ENCODE peak calls at places on chromosome 20, in four cellular contexts. One of them, this sample, is unnamed.

GRCh38 chr20:56003966-56004365 is 1.4 kb downstream of the CBLN4 start:
- DNase-seq in pancreas: peak; percentile 22
- DNase-seq in H7: peak; percentile 24
- DNase-seq in CD4-positive, alpha-beta memory T cell: no peak
- DNase-seq in this sample: no peak

GRCh38 chr20:41395669-41396664 is 29.3 kb upstream of the EMILIN3 start:
- DNase-seq in H7: peak; percentile 82
- DNase-seq in pancreas: no peak
- DNase-seq in CD4-positive, alpha-beta memory T cell: no peak
- DNase-seq in this sample: no peak

GRCh38 chr20:32626859-32627636 is 41.9 kb upstream of the NOL4L start:
- DNase-seq in pancreas: peak; percentile 61
- DNase-seq in H7: peak; percentile 74
- DNase-seq in CD4-positive, alpha-beta memory T cell: no peak
- DNase-seq in this sample: no peak

GRCh38 chr20:42027746-42028268 is 409.6 kb upstream of the CHD6 start:
- DNase-seq in H7: peak; percentile 5
- DNase-seq in pancreas: no peak
- DNase-seq in CD4-positive, alpha-beta memory T cell: no peak
- DNase-seq in this sample: no peak

GRCh38 chr20:20417891-20418676 is 50.2 kb downstream of the INSM1 start:
- DNase-seq in pancreas: no peak
- DNase-seq in CD4-positive, alpha-beta memory T cell: no peak
- DNase-seq in H7: no peak
- DNase-seq in this sample: no peak

GRCh38 chr20:37534401-37535157 is 6.9 kb upstream of the BLCAP start:
- DNase-seq in pancreas: no peak
- DNase-seq in CD4-positive, alpha-beta memory T cell: peak; percentile 51
- DNase-seq in H7: peak; percentile 67
- DNase-seq in this sample: peak; percentile 78

GRCh38 chr20:13535627-13536026 is 103.1 kb downstream of the TASP1 start:
- DNase-seq in H7: no peak
- DNase-seq in CD4-positive, alpha-beta memory T cell: no peak
- DNase-seq in pancreas: no peak
- DNase-seq in this sample: no peak

GRCh38 chr20:3222635-3223600 is 13.6 kb downstream of the ITPA start:
- DNase-seq in CD4-positive, alpha-beta memory T cell: no peak
- DNase-seq in pancreas: no peak
- DNase-seq in H7: peak; percentile 20
- DNase-seq in this sample: peak; percentile 45

GRCh38 chr20:35601021-35601973 is 14.3 kb upstream of the SPAG4 start:
- DNase-seq in pancreas: peak; percentile 83
- DNase-seq in CD4-positive, alpha-beta memory T cell: peak; percentile 83
- DNase-seq in H7: peak; percentile 93
- DNase-seq in this sample: peak; percentile 65

GRCh38 chr20:51529758-51530157 is 12.8 kb downstream of the NFATC2 start:
- DNase-seq in H7: no peak
- DNase-seq in CD4-positive, alpha-beta memory T cell: peak; percentile 88
- DNase-seq in pancreas: no peak
- DNase-seq in this sample: no peak

GRCh38 chr20:55668659-55669058 is 336.7 kb downstream of the CBLN4 start:
- DNase-seq in H7: no peak
- DNase-seq in CD4-positive, alpha-beta memory T cell: no peak
- DNase-seq in pancreas: no peak
- DNase-seq in this sample: no peak

GRCh38 chr20:18739785-18740184 is 73.8 kb upstream of the SCP2D1 start:
- DNase-seq in pancreas: no peak
- DNase-seq in H7: peak; percentile 56
- DNase-seq in CD4-positive, alpha-beta memory T cell: no peak
- DNase-seq in this sample: no peak

GRCh38 chr20:14142964-14143627 is 147.8 kb downstream of the MACROD2 start:
- DNase-seq in pancreas: no peak
- DNase-seq in CD4-positive, alpha-beta memory T cell: no peak
- DNase-seq in H7: no peak
- DNase-seq in this sample: peak; percentile 55

GRCh38 chr20:38617011-38617829 is 15.6 kb downstream of the ARHGAP40 start:
- DNase-seq in pancreas: no peak
- DNase-seq in H7: peak; percentile 70
- DNase-seq in CD4-positive, alpha-beta memory T cell: no peak
- DNase-seq in this sample: peak; percentile 82

GRCh38 chr20:51183443-51183842 is 160.5 kb upstream of the KCNG1 start:
- DNase-seq in CD4-positive, alpha-beta memory T cell: no peak
- DNase-seq in H7: no peak
- DNase-seq in pancreas: no peak
- DNase-seq in this sample: no peak

GRCh38 chr20:16145919-16146318 is 427.3 kb downstream of the KIF16B start:
- DNase-seq in CD4-positive, alpha-beta memory T cell: no peak
- DNase-seq in H7: no peak
- DNase-seq in pancreas: no peak
- DNase-seq in this sample: no peak

GRCh38 chr20:25626779-25627178 is 3.0 kb upstream of the NANP start:
- DNase-seq in CD4-positive, alpha-beta memory T cell: no peak
- DNase-seq in pancreas: no peak
- DNase-seq in H7: no peak
- DNase-seq in this sample: no peak

GRCh38 chr20:15708984-15709598 is 864.2 kb downstream of the KIF16B start:
- DNase-seq in H7: peak; percentile 69
- DNase-seq in pancreas: peak; percentile 59
- DNase-seq in CD4-positive, alpha-beta memory T cell: no peak
- DNase-seq in this sample: no peak

GRCh38 chr20:4512891-4513550 is 208.7 kb upstream of the PRND start:
- DNase-seq in CD4-positive, alpha-beta memory T cell: no peak
- DNase-seq in H7: no peak
- DNase-seq in pancreas: no peak
- DNase-seq in this sample: peak; percentile 95

GRCh38 chr20:5835234-5835845 is 85.1 kb downstream of the SHLD1 start:
- DNase-seq in CD4-positive, alpha-beta memory T cell: peak; percentile 62
- DNase-seq in H7: no peak
- DNase-seq in pancreas: peak; percentile 56
- DNase-seq in this sample: peak; percentile 48

GRCh38 chr20:53752971-53753879 is 159.6 kb upstream of the ZNF217 start:
- DNase-seq in CD4-positive, alpha-beta memory T cell: no peak
- DNase-seq in H7: peak; percentile 59
- DNase-seq in pancreas: no peak
- DNase-seq in this sample: peak; percentile 82

GRCh38 chr20:32539063-32539816 is 45.9 kb downstream of the NOL4L start:
- DNase-seq in H7: no peak
- DNase-seq in pancreas: no peak
- DNase-seq in CD4-positive, alpha-beta memory T cell: peak; percentile 50
- DNase-seq in this sample: no peak

GRCh38 chr20:38979842-38980241 is 17.7 kb downstream of the DHX35 start:
- DNase-seq in H7: no peak
- DNase-seq in pancreas: no peak
- DNase-seq in CD4-positive, alpha-beta memory T cell: no peak
- DNase-seq in this sample: no peak

GRCh38 chr20:40323411-40323810 is 365.6 kb downstream of the MAFB start:
- DNase-seq in H7: no peak
- DNase-seq in CD4-positive, alpha-beta memory T cell: no peak
- DNase-seq in pancreas: no peak
- DNase-seq in this sample: peak; percentile 62

GRCh38 chr20:17680836-17681740 is 954 bp downstream of the RRBP1 start:
- DNase-seq in pancreas: peak; percentile 93
- DNase-seq in CD4-positive, alpha-beta memory T cell: peak; percentile 71
- DNase-seq in H7: peak; percentile 95
- DNase-seq in this sample: peak; percentile 29

GRCh38 chr20:3398681-3399252 is 8.7 kb downstream of the DNAAF9 start:
- DNase-seq in H7: no peak
- DNase-seq in pancreas: no peak
- DNase-seq in CD4-positive, alpha-beta memory T cell: no peak
- DNase-seq in this sample: peak; percentile 13

GRCh38 chr20:48831702-48832422 is 4.1 kb upstream of the PREX1 start:
- DNase-seq in pancreas: no peak
- DNase-seq in CD4-positive, alpha-beta memory T cell: no peak
- DNase-seq in H7: no peak
- DNase-seq in this sample: peak; percentile 53

GRCh38 chr20:33444797-33445560 is 1.4 kb upstream of the SNTA1 start:
- DNase-seq in pancreas: peak; percentile 33
- DNase-seq in H7: no peak
- DNase-seq in CD4-positive, alpha-beta memory T cell: no peak
- DNase-seq in this sample: peak; percentile 32

GRCh38 chr20:5078399-5078958 is 41.3 kb downstream of the PCNA start:
- DNase-seq in CD4-positive, alpha-beta memory T cell: peak; percentile 89
- DNase-seq in H7: no peak
- DNase-seq in pancreas: no peak
- DNase-seq in this sample: peak; percentile 68

GRCh38 chr20:48632825-48633619 is 194.8 kb downstream of the PREX1 start:
- DNase-seq in pancreas: no peak
- DNase-seq in CD4-positive, alpha-beta memory T cell: no peak
- DNase-seq in H7: no peak
- DNase-seq in this sample: no peak

GRCh38 chr20:4014031-4014474 is 1.3 kb downstream of the RNF24 start:
- DNase-seq in pancreas: no peak
- DNase-seq in CD4-positive, alpha-beta memory T cell: peak; percentile 57
- DNase-seq in H7: no peak
- DNase-seq in this sample: peak; percentile 90

GRCh38 chr20:49091762-49092161 is 45.6 kb downstream of the CSE1L start:
- DNase-seq in H7: no peak
- DNase-seq in CD4-positive, alpha-beta memory T cell: no peak
- DNase-seq in pancreas: no peak
- DNase-seq in this sample: no peak

GRCh38 chr20:7924692-7925091 is 15.6 kb downstream of the HAO1 start:
- DNase-seq in H7: no peak
- DNase-seq in pancreas: no peak
- DNase-seq in CD4-positive, alpha-beta memory T cell: no peak
- DNase-seq in this sample: peak; percentile 89

GRCh38 chr20:36744764-36745191 is 1.1 kb downstream of the NDRG3 start:
- DNase-seq in CD4-positive, alpha-beta memory T cell: no peak
- DNase-seq in H7: peak; percentile 82
- DNase-seq in pancreas: peak; percentile 55
- DNase-seq in this sample: peak; percentile 41

GRCh38 chr20:14055127-14055742 is 59.9 kb downstream of the MACROD2 start:
- DNase-seq in pancreas: no peak
- DNase-seq in CD4-positive, alpha-beta memory T cell: no peak
- DNase-seq in H7: peak; percentile 15
- DNase-seq in this sample: peak; percentile 66

GRCh38 chr20:17969276-17969883 is 562 bp downstream of the MGME1 start:
- DNase-seq in CD4-positive, alpha-beta memory T cell: peak; percentile 58
- DNase-seq in H7: peak; percentile 50
- DNase-seq in pancreas: peak; percentile 46
- DNase-seq in this sample: peak; percentile 57

GRCh38 chr20:4637081-4637797 is 84.5 kb upstream of the PRND start:
- DNase-seq in pancreas: no peak
- DNase-seq in H7: peak; percentile 13
- DNase-seq in CD4-positive, alpha-beta memory T cell: no peak
- DNase-seq in this sample: peak; percentile 50

GRCh38 chr20:17571153-17571527 is 1.3 kb downstream of the DSTN start:
- DNase-seq in H7: no peak
- DNase-seq in CD4-positive, alpha-beta memory T cell: no peak
- DNase-seq in pancreas: no peak
- DNase-seq in this sample: no peak

GRCh38 chr20:60482609-60483008 is 524.4 kb downstream of the CDH26 start:
- DNase-seq in pancreas: no peak
- DNase-seq in H7: no peak
- DNase-seq in CD4-positive, alpha-beta memory T cell: no peak
- DNase-seq in this sample: no peak

GRCh38 chr20:60483371-60483770 is 525.1 kb downstream of the CDH26 start:
- DNase-seq in pancreas: no peak
- DNase-seq in H7: no peak
- DNase-seq in CD4-positive, alpha-beta memory T cell: no peak
- DNase-seq in this sample: no peak

GRCh38 chr20:60485012-60485760 is 527.0 kb downstream of the CDH26 start:
- DNase-seq in H7: no peak
- DNase-seq in CD4-positive, alpha-beta memory T cell: no peak
- DNase-seq in pancreas: no peak
- DNase-seq in this sample: no peak

GRCh38 chr20:60484316-60484715 is 526.1 kb downstream of the CDH26 start:
- DNase-seq in pancreas: no peak
- DNase-seq in CD4-positive, alpha-beta memory T cell: no peak
- DNase-seq in H7: no peak
- DNase-seq in this sample: no peak

DNA sequence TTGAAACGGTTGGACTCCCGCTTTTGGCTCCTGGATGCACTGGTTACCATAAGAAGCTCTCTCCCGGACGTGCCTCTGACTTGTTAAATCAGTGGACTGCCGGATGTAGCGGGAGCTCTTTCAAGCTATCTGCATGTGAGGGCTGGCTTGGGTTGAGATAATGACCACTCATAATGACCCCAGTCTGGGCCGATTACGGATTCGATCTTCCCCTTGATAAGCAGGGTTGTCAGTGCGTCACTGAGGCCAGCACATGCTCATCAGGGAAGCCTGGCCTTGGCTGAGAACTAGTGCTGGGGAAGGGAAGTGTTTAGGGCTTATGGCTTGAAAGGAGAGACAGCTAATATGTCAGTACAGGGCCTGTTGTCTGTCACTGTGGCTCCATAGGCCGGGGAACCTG is 528.1 kb downstream of the CDH26 start:
- DNase-seq in pancreas: no peak
- DNase-seq in CD4-positive, alpha-beta memory T cell: no peak
- DNase-seq in H7: no peak
- DNase-seq in this sample: no peak
- H3K27me3 ChIP-seq in pancreas: no peaks in the 10 kb centered on the region
- H3K27me3 ChIP-seq in CD4-positive, alpha-beta memory T cell: no peaks in the 10 kb centered on the region
- H3K27me3 ChIP-seq in H7: no peaks in the 10 kb centered on the region
- H3K27me3 ChIP-seq in this sample: no peaks in the 10 kb centered on the region

GRCh38 chr20:63233924-63234323 is 1.8 kb upstream of the BIRC7 start:
- DNase-seq in CD4-positive, alpha-beta memory T cell: peak; percentile 3
- DNase-seq in pancreas: no peak
- DNase-seq in H7: no peak
- DNase-seq in this sample: no peak
- H3K27me3 ChIP-seq in CD4-positive, alpha-beta memory T cell: peaks cover 15% of the 10 kb centered on the region
- H3K27me3 ChIP-seq in pancreas: no peaks in the 10 kb centered on the region
- H3K27me3 ChIP-seq in H7: no peaks in the 10 kb centered on the region
- H3K27me3 ChIP-seq in this sample: no peaks in the 10 kb centered on the region

GRCh38 chr20:46117704-46118467 is at the start of gene CD40:
- DNase-seq in pancreas: peak; percentile 93
- DNase-seq in CD4-positive, alpha-beta memory T cell: peak; percentile 67
- DNase-seq in H7: peak; percentile 99
- DNase-seq in this sample: peak; percentile 64
- H3K27me3 ChIP-seq in pancreas: no peaks in the 10 kb centered on the region
- H3K27me3 ChIP-seq in CD4-positive, alpha-beta memory T cell: no peaks in the 10 kb centered on the region
- H3K27me3 ChIP-seq in H7: peaks cover 20% of the 10 kb centered on the region
- H3K27me3 ChIP-seq in this sample: peaks cover 7% of the 10 kb centered on the region

GRCh38 chr20:22554391-22554790 is 30.0 kb downstream of the FOXA2 start:
- DNase-seq in H7: no peak
- DNase-seq in pancreas: no peak
- DNase-seq in CD4-positive, alpha-beta memory T cell: no peak
- DNase-seq in this sample: no peak
- H3K27me3 ChIP-seq in H7: peaks cover 30% of the 10 kb centered on the region
- H3K27me3 ChIP-seq in pancreas: no peaks in the 10 kb centered on the region
- H3K27me3 ChIP-seq in CD4-positive, alpha-beta memory T cell: no peaks in the 10 kb centered on the region
- H3K27me3 ChIP-seq in this sample: no peaks in the 10 kb centered on the region

DNA sequence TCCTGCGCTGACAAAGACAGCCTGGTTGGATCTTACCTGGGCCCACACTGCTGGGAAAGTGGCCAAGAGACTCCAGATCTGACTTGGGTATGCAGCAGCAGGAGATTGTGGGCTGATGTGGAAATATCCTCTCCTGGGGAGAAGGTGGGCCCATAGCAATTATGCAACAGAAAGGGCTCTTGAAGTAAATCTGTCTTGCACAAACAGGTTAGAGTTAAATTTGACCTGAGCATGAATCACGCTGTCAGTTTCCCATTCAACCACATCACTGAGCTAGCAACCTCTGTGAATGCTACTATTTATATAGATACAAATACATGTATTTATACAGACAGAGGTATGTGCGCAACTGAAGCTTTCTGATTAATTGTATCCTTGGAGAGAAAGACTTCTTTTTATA is 28.3 kb upstream of the PDYN start:
- DNase-seq in H7: peak; percentile 9
- DNase-seq in CD4-positive, alpha-beta memory T cell: no peak
- DNase-seq in pancreas: no peak
- DNase-seq in this sample: peak; percentile 76
- H3K27me3 ChIP-seq in H7: no peaks in the 10 kb centered on the region
- H3K27me3 ChIP-seq in CD4-positive, alpha-beta memory T cell: no peaks in the 10 kb centered on the region
- H3K27me3 ChIP-seq in pancreas: no peaks in the 10 kb centered on the region
- H3K27me3 ChIP-seq in this sample: peaks cover 2% of the 10 kb centered on the region